ENCODE peak calls at places on chromosomes 6 and 20, in nine cellular contexts. One of them, this sample, is unnamed.

GRCh38 chr6:158536084-158536890 is 23.6 kb upstream of the TMEM181 start:
- DNase-seq in stimulated activated CD4-positive, alpha-beta T cell treated with anti-CD3 and anti-CD28 coated beads, TNF-alpha, amount 100 ng/mL, for 1 hour: peak
- DNase-seq in HTR-8/SVneo: peak
- DNase-seq in activated gamma-delta T cell treated with Interleukin-2 at 50 U/mL for 16 hours: peak
- DNase-seq in neural crest cell: peak
- DNase-seq in NCI-H1417 treated with DMSO at 0.1 percent for 48 hours: peak
- DNase-seq in fibroblast of mammary gland: peak
- DNase-seq in AG09309: no peak
- DNase-seq in activated B cell treated with CpG ODN at 0.5 μM for 24 hours: peak
- DNase-seq in this sample: peak

GRCh38 chr6:160041608-160042007 is 72.7 kb downstream of the IGF2R start:
- DNase-seq in HTR-8/SVneo: no peak
- DNase-seq in stimulated activated CD4-positive, alpha-beta T cell treated with anti-CD3 and anti-CD28 coated beads, TNF-alpha, amount 100 ng/mL, for 1 hour: no peak
- DNase-seq in AG09309: peak
- DNase-seq in activated B cell treated with CpG ODN at 0.5 μM for 24 hours: no peak
- DNase-seq in fibroblast of mammary gland: peak
- DNase-seq in neural crest cell: no peak
- DNase-seq in activated gamma-delta T cell treated with Interleukin-2 at 50 U/mL for 16 hours: no peak
- DNase-seq in NCI-H1417 treated with DMSO at 0.1 percent for 48 hours: no peak
- DNase-seq in this sample: no peak

GRCh38 chr6:31689249-31690110 is 8.6 kb upstream of the LY6G5C start:
- DNase-seq in fibroblast of mammary gland: no peak
- DNase-seq in HTR-8/SVneo: no peak
- DNase-seq in NCI-H1417 treated with DMSO at 0.1 percent for 48 hours: no peak
- DNase-seq in neural crest cell: no peak
- DNase-seq in activated B cell treated with CpG ODN at 0.5 μM for 24 hours: no peak
- DNase-seq in activated gamma-delta T cell treated with Interleukin-2 at 50 U/mL for 16 hours: no peak
- DNase-seq in stimulated activated CD4-positive, alpha-beta T cell treated with anti-CD3 and anti-CD28 coated beads, TNF-alpha, amount 100 ng/mL, for 1 hour: no peak
- DNase-seq in AG09309: no peak
- DNase-seq in this sample: no peak

GRCh38 chr6:112214749-112215269 is 39.6 kb downstream of the LAMA4 start:
- DNase-seq in stimulated activated CD4-positive, alpha-beta T cell treated with anti-CD3 and anti-CD28 coated beads, TNF-alpha, amount 100 ng/mL, for 1 hour: no peak
- DNase-seq in activated B cell treated with CpG ODN at 0.5 μM for 24 hours: no peak
- DNase-seq in HTR-8/SVneo: no peak
- DNase-seq in fibroblast of mammary gland: no peak
- DNase-seq in neural crest cell: no peak
- DNase-seq in activated gamma-delta T cell treated with Interleukin-2 at 50 U/mL for 16 hours: no peak
- DNase-seq in NCI-H1417 treated with DMSO at 0.1 percent for 48 hours: no peak
- DNase-seq in AG09309: no peak
- DNase-seq in this sample: no peak

GRCh38 chr6:99905209-99906106 is 88.6 kb downstream of the MCHR2 start:
- DNase-seq in HTR-8/SVneo: peak
- DNase-seq in AG09309: peak
- DNase-seq in fibroblast of mammary gland: peak
- DNase-seq in NCI-H1417 treated with DMSO at 0.1 percent for 48 hours: peak
- DNase-seq in neural crest cell: no peak
- DNase-seq in activated gamma-delta T cell treated with Interleukin-2 at 50 U/mL for 16 hours: no peak
- DNase-seq in activated B cell treated with CpG ODN at 0.5 μM for 24 hours: no peak
- DNase-seq in stimulated activated CD4-positive, alpha-beta T cell treated with anti-CD3 and anti-CD28 coated beads, TNF-alpha, amount 100 ng/mL, for 1 hour: no peak
- DNase-seq in this sample: no peak

GRCh38 chr20:10715035-10715434 is 41.2 kb upstream of the JAG1 start:
- DNase-seq in stimulated activated CD4-positive, alpha-beta T cell treated with anti-CD3 and anti-CD28 coated beads, TNF-alpha, amount 100 ng/mL, for 1 hour: no peak
- DNase-seq in NCI-H1417 treated with DMSO at 0.1 percent for 48 hours: no peak
- DNase-seq in fibroblast of mammary gland: peak
- DNase-seq in neural crest cell: no peak
- DNase-seq in activated B cell treated with CpG ODN at 0.5 μM for 24 hours: no peak
- DNase-seq in HTR-8/SVneo: no peak
- DNase-seq in activated gamma-delta T cell treated with Interleukin-2 at 50 U/mL for 16 hours: no peak
- DNase-seq in AG09309: no peak
- DNase-seq in this sample: no peak

GRCh38 chr20:24981750-24982149 is 10.8 kb downstream of the APMAP start:
- DNase-seq in AG09309: no peak
- DNase-seq in NCI-H1417 treated with DMSO at 0.1 percent for 48 hours: no peak
- DNase-seq in activated B cell treated with CpG ODN at 0.5 μM for 24 hours: no peak
- DNase-seq in fibroblast of mammary gland: no peak
- DNase-seq in stimulated activated CD4-positive, alpha-beta T cell treated with anti-CD3 and anti-CD28 coated beads, TNF-alpha, amount 100 ng/mL, for 1 hour: no peak
- DNase-seq in activated gamma-delta T cell treated with Interleukin-2 at 50 U/mL for 16 hours: peak
- DNase-seq in neural crest cell: no peak
- DNase-seq in HTR-8/SVneo: no peak
- DNase-seq in this sample: no peak

GRCh38 chr6:158642097-158642601 is 2.4 kb downstream of the DYNLT1 start:
- DNase-seq in activated B cell treated with CpG ODN at 0.5 μM for 24 hours: no peak
- DNase-seq in stimulated activated CD4-positive, alpha-beta T cell treated with anti-CD3 and anti-CD28 coated beads, TNF-alpha, amount 100 ng/mL, for 1 hour: no peak
- DNase-seq in HTR-8/SVneo: peak
- DNase-seq in AG09309: no peak
- DNase-seq in activated gamma-delta T cell treated with Interleukin-2 at 50 U/mL for 16 hours: no peak
- DNase-seq in NCI-H1417 treated with DMSO at 0.1 percent for 48 hours: no peak
- DNase-seq in neural crest cell: no peak
- DNase-seq in fibroblast of mammary gland: peak
- DNase-seq in this sample: no peak

GRCh38 chr6:16468991-16469615 is 230.7 kb downstream of the GMPR start:
- DNase-seq in AG09309: no peak
- DNase-seq in stimulated activated CD4-positive, alpha-beta T cell treated with anti-CD3 and anti-CD28 coated beads, TNF-alpha, amount 100 ng/mL, for 1 hour: no peak
- DNase-seq in fibroblast of mammary gland: no peak
- DNase-seq in activated gamma-delta T cell treated with Interleukin-2 at 50 U/mL for 16 hours: no peak
- DNase-seq in activated B cell treated with CpG ODN at 0.5 μM for 24 hours: no peak
- DNase-seq in NCI-H1417 treated with DMSO at 0.1 percent for 48 hours: no peak
- DNase-seq in neural crest cell: no peak
- DNase-seq in HTR-8/SVneo: no peak
- DNase-seq in this sample: no peak

GRCh38 chr6:151004415-151005024 is 139.0 kb downstream of the MTHFD1L start:
- DNase-seq in NCI-H1417 treated with DMSO at 0.1 percent for 48 hours: peak
- DNase-seq in stimulated activated CD4-positive, alpha-beta T cell treated with anti-CD3 and anti-CD28 coated beads, TNF-alpha, amount 100 ng/mL, for 1 hour: no peak
- DNase-seq in fibroblast of mammary gland: peak
- DNase-seq in AG09309: peak
- DNase-seq in activated gamma-delta T cell treated with Interleukin-2 at 50 U/mL for 16 hours: no peak
- DNase-seq in HTR-8/SVneo: peak
- DNase-seq in neural crest cell: no peak
- DNase-seq in activated B cell treated with CpG ODN at 0.5 μM for 24 hours: no peak
- DNase-seq in this sample: no peak

GRCh38 chr6:156977527-156978291 is 200.5 kb downstream of the ARID1B start:
- DNase-seq in fibroblast of mammary gland: peak
- DNase-seq in AG09309: no peak
- DNase-seq in HTR-8/SVneo: no peak
- DNase-seq in activated B cell treated with CpG ODN at 0.5 μM for 24 hours: no peak
- DNase-seq in neural crest cell: no peak
- DNase-seq in stimulated activated CD4-positive, alpha-beta T cell treated with anti-CD3 and anti-CD28 coated beads, TNF-alpha, amount 100 ng/mL, for 1 hour: no peak
- DNase-seq in activated gamma-delta T cell treated with Interleukin-2 at 50 U/mL for 16 hours: no peak
- DNase-seq in NCI-H1417 treated with DMSO at 0.1 percent for 48 hours: no peak
- DNase-seq in this sample: no peak

GRCh38 chr6:16420715-16421461 is 182.5 kb downstream of the GMPR start:
- DNase-seq in fibroblast of mammary gland: peak
- DNase-seq in activated B cell treated with CpG ODN at 0.5 μM for 24 hours: peak
- DNase-seq in activated gamma-delta T cell treated with Interleukin-2 at 50 U/mL for 16 hours: no peak
- DNase-seq in HTR-8/SVneo: no peak
- DNase-seq in neural crest cell: no peak
- DNase-seq in AG09309: peak
- DNase-seq in NCI-H1417 treated with DMSO at 0.1 percent for 48 hours: no peak
- DNase-seq in stimulated activated CD4-positive, alpha-beta T cell treated with anti-CD3 and anti-CD28 coated beads, TNF-alpha, amount 100 ng/mL, for 1 hour: no peak
- DNase-seq in this sample: peak

GRCh38 chr20:37915800-37916570 is 13.1 kb downstream of the VSTM2L start:
- DNase-seq in activated gamma-delta T cell treated with Interleukin-2 at 50 U/mL for 16 hours: no peak
- DNase-seq in neural crest cell: no peak
- DNase-seq in activated B cell treated with CpG ODN at 0.5 μM for 24 hours: no peak
- DNase-seq in AG09309: no peak
- DNase-seq in stimulated activated CD4-positive, alpha-beta T cell treated with anti-CD3 and anti-CD28 coated beads, TNF-alpha, amount 100 ng/mL, for 1 hour: no peak
- DNase-seq in HTR-8/SVneo: no peak
- DNase-seq in fibroblast of mammary gland: no peak
- DNase-seq in NCI-H1417 treated with DMSO at 0.1 percent for 48 hours: no peak
- DNase-seq in this sample: no peak

GRCh38 chr20:47765715-47766594 is 19.3 kb downstream of the SULF2 start:
- DNase-seq in fibroblast of mammary gland: no peak
- DNase-seq in activated B cell treated with CpG ODN at 0.5 μM for 24 hours: no peak
- DNase-seq in AG09309: no peak
- DNase-seq in stimulated activated CD4-positive, alpha-beta T cell treated with anti-CD3 and anti-CD28 coated beads, TNF-alpha, amount 100 ng/mL, for 1 hour: no peak
- DNase-seq in NCI-H1417 treated with DMSO at 0.1 percent for 48 hours: no peak
- DNase-seq in activated gamma-delta T cell treated with Interleukin-2 at 50 U/mL for 16 hours: no peak
- DNase-seq in HTR-8/SVneo: no peak
- DNase-seq in neural crest cell: no peak
- DNase-seq in this sample: no peak

GRCh38 chr20:6029538-6029937 is 24.3 kb downstream of the LRRN4 start:
- DNase-seq in fibroblast of mammary gland: peak
- DNase-seq in activated B cell treated with CpG ODN at 0.5 μM for 24 hours: no peak
- DNase-seq in AG09309: no peak
- DNase-seq in activated gamma-delta T cell treated with Interleukin-2 at 50 U/mL for 16 hours: no peak
- DNase-seq in neural crest cell: no peak
- DNase-seq in NCI-H1417 treated with DMSO at 0.1 percent for 48 hours: no peak
- DNase-seq in HTR-8/SVneo: no peak
- DNase-seq in stimulated activated CD4-positive, alpha-beta T cell treated with anti-CD3 and anti-CD28 coated beads, TNF-alpha, amount 100 ng/mL, for 1 hour: no peak
- DNase-seq in this sample: no peak

GRCh38 chr6:125507987-125508655 is 206.4 kb upstream of the HDDC2 start:
- DNase-seq in activated gamma-delta T cell treated with Interleukin-2 at 50 U/mL for 16 hours: no peak
- DNase-seq in NCI-H1417 treated with DMSO at 0.1 percent for 48 hours: peak
- DNase-seq in stimulated activated CD4-positive, alpha-beta T cell treated with anti-CD3 and anti-CD28 coated beads, TNF-alpha, amount 100 ng/mL, for 1 hour: no peak
- DNase-seq in fibroblast of mammary gland: peak
- DNase-seq in HTR-8/SVneo: no peak
- DNase-seq in activated B cell treated with CpG ODN at 0.5 μM for 24 hours: no peak
- DNase-seq in neural crest cell: no peak
- DNase-seq in AG09309: no peak
- DNase-seq in this sample: no peak

GRCh38 chr6:125789576-125790402 is 971 bp upstream of the NCOA7 start:
- DNase-seq in stimulated activated CD4-positive, alpha-beta T cell treated with anti-CD3 and anti-CD28 coated beads, TNF-alpha, amount 100 ng/mL, for 1 hour: no peak
- DNase-seq in NCI-H1417 treated with DMSO at 0.1 percent for 48 hours: peak
- DNase-seq in fibroblast of mammary gland: peak
- DNase-seq in HTR-8/SVneo: no peak
- DNase-seq in neural crest cell: peak
- DNase-seq in activated B cell treated with CpG ODN at 0.5 μM for 24 hours: peak
- DNase-seq in activated gamma-delta T cell treated with Interleukin-2 at 50 U/mL for 16 hours: peak
- DNase-seq in AG09309: no peak
- DNase-seq in this sample: no peak

GRCh38 chr6:33407132-33407718 is 3.6 kb upstream of the PHF1 start:
- DNase-seq in neural crest cell: no peak
- DNase-seq in stimulated activated CD4-positive, alpha-beta T cell treated with anti-CD3 and anti-CD28 coated beads, TNF-alpha, amount 100 ng/mL, for 1 hour: no peak
- DNase-seq in activated B cell treated with CpG ODN at 0.5 μM for 24 hours: no peak
- DNase-seq in NCI-H1417 treated with DMSO at 0.1 percent for 48 hours: no peak
- DNase-seq in HTR-8/SVneo: no peak
- DNase-seq in fibroblast of mammary gland: peak
- DNase-seq in AG09309: peak
- DNase-seq in activated gamma-delta T cell treated with Interleukin-2 at 50 U/mL for 16 hours: no peak
- DNase-seq in this sample: no peak

GRCh38 chr6:170222498-170223471 is 68.1 kb downstream of the DLL1 start:
- DNase-seq in HTR-8/SVneo: no peak
- DNase-seq in neural crest cell: no peak
- DNase-seq in activated gamma-delta T cell treated with Interleukin-2 at 50 U/mL for 16 hours: no peak
- DNase-seq in stimulated activated CD4-positive, alpha-beta T cell treated with anti-CD3 and anti-CD28 coated beads, TNF-alpha, amount 100 ng/mL, for 1 hour: no peak
- DNase-seq in activated B cell treated with CpG ODN at 0.5 μM for 24 hours: no peak
- DNase-seq in NCI-H1417 treated with DMSO at 0.1 percent for 48 hours: peak
- DNase-seq in fibroblast of mammary gland: no peak
- DNase-seq in AG09309: no peak
- DNase-seq in this sample: no peak

GRCh38 chr6:36347635-36348034 is 10.9 kb upstream of the BNIP5 start:
- DNase-seq in activated B cell treated with CpG ODN at 0.5 μM for 24 hours: no peak
- DNase-seq in HTR-8/SVneo: no peak
- DNase-seq in fibroblast of mammary gland: no peak
- DNase-seq in stimulated activated CD4-positive, alpha-beta T cell treated with anti-CD3 and anti-CD28 coated beads, TNF-alpha, amount 100 ng/mL, for 1 hour: no peak
- DNase-seq in NCI-H1417 treated with DMSO at 0.1 percent for 48 hours: no peak
- DNase-seq in activated gamma-delta T cell treated with Interleukin-2 at 50 U/mL for 16 hours: no peak
- DNase-seq in AG09309: no peak
- DNase-seq in neural crest cell: no peak
- DNase-seq in this sample: no peak

GRCh38 chr20:32416206-32416605 is 58.1 kb downstream of the ASXL1 start:
- DNase-seq in activated gamma-delta T cell treated with Interleukin-2 at 50 U/mL for 16 hours: no peak
- DNase-seq in fibroblast of mammary gland: no peak
- DNase-seq in stimulated activated CD4-positive, alpha-beta T cell treated with anti-CD3 and anti-CD28 coated beads, TNF-alpha, amount 100 ng/mL, for 1 hour: no peak
- DNase-seq in HTR-8/SVneo: no peak
- DNase-seq in AG09309: no peak
- DNase-seq in neural crest cell: no peak
- DNase-seq in NCI-H1417 treated with DMSO at 0.1 percent for 48 hours: no peak
- DNase-seq in activated B cell treated with CpG ODN at 0.5 μM for 24 hours: no peak
- DNase-seq in this sample: no peak

GRCh38 chr20:57663681-57664451 is 43.6 kb upstream of the ZBP1 start:
- DNase-seq in activated gamma-delta T cell treated with Interleukin-2 at 50 U/mL for 16 hours: no peak
- DNase-seq in HTR-8/SVneo: no peak
- DNase-seq in activated B cell treated with CpG ODN at 0.5 μM for 24 hours: peak
- DNase-seq in neural crest cell: no peak
- DNase-seq in AG09309: no peak
- DNase-seq in fibroblast of mammary gland: no peak
- DNase-seq in stimulated activated CD4-positive, alpha-beta T cell treated with anti-CD3 and anti-CD28 coated beads, TNF-alpha, amount 100 ng/mL, for 1 hour: no peak
- DNase-seq in NCI-H1417 treated with DMSO at 0.1 percent for 48 hours: no peak
- DNase-seq in this sample: no peak

GRCh38 chr20:24160563-24161355 is 172.2 kb upstream of the GGTLC1 start:
- DNase-seq in neural crest cell: peak
- DNase-seq in NCI-H1417 treated with DMSO at 0.1 percent for 48 hours: no peak
- DNase-seq in AG09309: peak
- DNase-seq in stimulated activated CD4-positive, alpha-beta T cell treated with anti-CD3 and anti-CD28 coated beads, TNF-alpha, amount 100 ng/mL, for 1 hour: no peak
- DNase-seq in HTR-8/SVneo: peak
- DNase-seq in activated B cell treated with CpG ODN at 0.5 μM for 24 hours: no peak
- DNase-seq in fibroblast of mammary gland: peak
- DNase-seq in activated gamma-delta T cell treated with Interleukin-2 at 50 U/mL for 16 hours: no peak
- DNase-seq in this sample: no peak

GRCh38 chr6:13660273-13660672 is 45.1 kb downstream of the NOL7 start:
- DNase-seq in activated gamma-delta T cell treated with Interleukin-2 at 50 U/mL for 16 hours: no peak
- DNase-seq in stimulated activated CD4-positive, alpha-beta T cell treated with anti-CD3 and anti-CD28 coated beads, TNF-alpha, amount 100 ng/mL, for 1 hour: no peak
- DNase-seq in HTR-8/SVneo: no peak
- DNase-seq in activated B cell treated with CpG ODN at 0.5 μM for 24 hours: no peak
- DNase-seq in NCI-H1417 treated with DMSO at 0.1 percent for 48 hours: no peak
- DNase-seq in neural crest cell: no peak
- DNase-seq in AG09309: no peak
- DNase-seq in fibroblast of mammary gland: no peak
- DNase-seq in this sample: no peak

GRCh38 chr20:57409672-57410397 is 18.6 kb downstream of the RBM38 start:
- DNase-seq in fibroblast of mammary gland: no peak
- DNase-seq in activated B cell treated with CpG ODN at 0.5 μM for 24 hours: no peak
- DNase-seq in NCI-H1417 treated with DMSO at 0.1 percent for 48 hours: no peak
- DNase-seq in AG09309: no peak
- DNase-seq in neural crest cell: no peak
- DNase-seq in HTR-8/SVneo: no peak
- DNase-seq in activated gamma-delta T cell treated with Interleukin-2 at 50 U/mL for 16 hours: no peak
- DNase-seq in stimulated activated CD4-positive, alpha-beta T cell treated with anti-CD3 and anti-CD28 coated beads, TNF-alpha, amount 100 ng/mL, for 1 hour: no peak
- DNase-seq in this sample: no peak

GRCh38 chr6:3500262-3501001 is 43.6 kb upstream of the SLC22A23 start:
- DNase-seq in HTR-8/SVneo: no peak
- DNase-seq in neural crest cell: no peak
- DNase-seq in AG09309: no peak
- DNase-seq in fibroblast of mammary gland: peak
- DNase-seq in NCI-H1417 treated with DMSO at 0.1 percent for 48 hours: peak
- DNase-seq in activated gamma-delta T cell treated with Interleukin-2 at 50 U/mL for 16 hours: no peak
- DNase-seq in stimulated activated CD4-positive, alpha-beta T cell treated with anti-CD3 and anti-CD28 coated beads, TNF-alpha, amount 100 ng/mL, for 1 hour: no peak
- DNase-seq in activated B cell treated with CpG ODN at 0.5 μM for 24 hours: no peak
- DNase-seq in this sample: no peak

GRCh38 chr20:32205502-32206382 is 1.8 kb downstream of the PLAGL2 start:
- DNase-seq in activated gamma-delta T cell treated with Interleukin-2 at 50 U/mL for 16 hours: no peak
- DNase-seq in AG09309: no peak
- DNase-seq in neural crest cell: no peak
- DNase-seq in activated B cell treated with CpG ODN at 0.5 μM for 24 hours: no peak
- DNase-seq in NCI-H1417 treated with DMSO at 0.1 percent for 48 hours: no peak
- DNase-seq in HTR-8/SVneo: no peak
- DNase-seq in stimulated activated CD4-positive, alpha-beta T cell treated with anti-CD3 and anti-CD28 coated beads, TNF-alpha, amount 100 ng/mL, for 1 hour: no peak
- DNase-seq in fibroblast of mammary gland: peak
- DNase-seq in this sample: no peak

GRCh38 chr20:3371757-3372156 is 35.7 kb downstream of the DNAAF9 start:
- DNase-seq in NCI-H1417 treated with DMSO at 0.1 percent for 48 hours: no peak
- DNase-seq in AG09309: no peak
- DNase-seq in fibroblast of mammary gland: peak
- DNase-seq in stimulated activated CD4-positive, alpha-beta T cell treated with anti-CD3 and anti-CD28 coated beads, TNF-alpha, amount 100 ng/mL, for 1 hour: no peak
- DNase-seq in activated gamma-delta T cell treated with Interleukin-2 at 50 U/mL for 16 hours: no peak
- DNase-seq in activated B cell treated with CpG ODN at 0.5 μM for 24 hours: no peak
- DNase-seq in HTR-8/SVneo: no peak
- DNase-seq in neural crest cell: no peak
- DNase-seq in this sample: no peak

GRCh38 chr6:46221221-46221793 is 50.5 kb upstream of the ENPP5 start:
- DNase-seq in fibroblast of mammary gland: peak
- DNase-seq in activated B cell treated with CpG ODN at 0.5 μM for 24 hours: no peak
- DNase-seq in AG09309: peak
- DNase-seq in stimulated activated CD4-positive, alpha-beta T cell treated with anti-CD3 and anti-CD28 coated beads, TNF-alpha, amount 100 ng/mL, for 1 hour: no peak
- DNase-seq in HTR-8/SVneo: peak
- DNase-seq in neural crest cell: no peak
- DNase-seq in activated gamma-delta T cell treated with Interleukin-2 at 50 U/mL for 16 hours: no peak
- DNase-seq in NCI-H1417 treated with DMSO at 0.1 percent for 48 hours: peak
- DNase-seq in this sample: no peak

GRCh38 chr20:2872304-2873009 is 824 bp upstream of the PTPRA start:
- DNase-seq in neural crest cell: peak
- DNase-seq in HTR-8/SVneo: peak
- DNase-seq in activated gamma-delta T cell treated with Interleukin-2 at 50 U/mL for 16 hours: peak
- DNase-seq in fibroblast of mammary gland: peak
- DNase-seq in AG09309: no peak
- DNase-seq in stimulated activated CD4-positive, alpha-beta T cell treated with anti-CD3 and anti-CD28 coated beads, TNF-alpha, amount 100 ng/mL, for 1 hour: peak
- DNase-seq in activated B cell treated with CpG ODN at 0.5 μM for 24 hours: peak
- DNase-seq in NCI-H1417 treated with DMSO at 0.1 percent for 48 hours: no peak
- DNase-seq in this sample: peak

GRCh38 chr6:87574237-87574636 is 15.6 kb downstream of the RARS2 start:
- DNase-seq in activated gamma-delta T cell treated with Interleukin-2 at 50 U/mL for 16 hours: no peak
- DNase-seq in fibroblast of mammary gland: no peak
- DNase-seq in neural crest cell: no peak
- DNase-seq in HTR-8/SVneo: no peak
- DNase-seq in stimulated activated CD4-positive, alpha-beta T cell treated with anti-CD3 and anti-CD28 coated beads, TNF-alpha, amount 100 ng/mL, for 1 hour: no peak
- DNase-seq in NCI-H1417 treated with DMSO at 0.1 percent for 48 hours: no peak
- DNase-seq in activated B cell treated with CpG ODN at 0.5 μM for 24 hours: no peak
- DNase-seq in AG09309: no peak
- DNase-seq in this sample: no peak

This sample was measured in T follicular helper cell.